ENCODE peak calls at places on chromosomes 4 and X, in four cellular contexts. D, J, F and Q are unnamed samples.

GRCh38 chrX:42952621-42953020 is 174.7 kb upstream of the PPP1R2C start:
- DNase-seq in D (no peak), J (no peak), F (no peak), Q (no peak)

GRCh38 chr4:171186700-171187099 is 626.5 kb upstream of the GALNTL6 start:
- DNase-seq in J (no peak), F (no peak), D (no peak), Q (no peak)

GRCh38 chr4:110878992-110879391 is 256.1 kb upstream of the PITX2 start:
- DNase-seq in D (no peak), F (no peak), J (no peak), Q (no peak)

GRCh38 chrX:2748815-2749188 is 3.0 kb upstream of the XG start:
- DNase-seq in J (no peak), F (no peak), D (no peak), Q (no peak)

GRCh38 chrX:97131886-97132285 is 248.2 kb downstream of the RPA4 start:
- DNase-seq in J (no peak), D (no peak), F (no peak), Q (no peak)

GRCh38 chr4:155025762-155026457 is 182.5 kb upstream of the NPY2R start:
- DNase-seq in F (peak), J (peak), D (no peak), Q (peak)

GRCh38 chr4:102836596-102836995 is 9.2 kb upstream of the UBE2D3 start:
- DNase-seq in D (no peak), J (no peak), F (no peak), Q (no peak)

GRCh38 chr4:174282836-174283506 is 496 bp downstream of the FBXO8 start:
- DNase-seq in F (peak), D (peak), J (peak), Q (peak)

GRCh38 chr4:88054229-88054628 is 46.8 kb downstream of the PKD2 start:
- DNase-seq in D (no peak), F (peak), J (no peak), Q (no peak)

GRCh38 chr4:72312032-72312650 is 256.9 kb downstream of the ADAMTS3 start:
- DNase-seq in F (peak), J (peak), D (peak), Q (peak)

GRCh38 chr4:82797591-82798081 is 960 bp downstream of the SCD5 start:
- DNase-seq in J (peak), F (peak), D (no peak), Q (peak)

GRCh38 chr4:73832651-73833237 is 3.7 kb upstream of the CXCL6 start:
- DNase-seq in J (no peak), F (peak), D (no peak), Q (no peak)

GRCh38 chrX:31988975-31989374 is 917.1 kb upstream of the FTHL17 start:
- DNase-seq in J (no peak), D (no peak), F (no peak), Q (no peak)

DNA sequence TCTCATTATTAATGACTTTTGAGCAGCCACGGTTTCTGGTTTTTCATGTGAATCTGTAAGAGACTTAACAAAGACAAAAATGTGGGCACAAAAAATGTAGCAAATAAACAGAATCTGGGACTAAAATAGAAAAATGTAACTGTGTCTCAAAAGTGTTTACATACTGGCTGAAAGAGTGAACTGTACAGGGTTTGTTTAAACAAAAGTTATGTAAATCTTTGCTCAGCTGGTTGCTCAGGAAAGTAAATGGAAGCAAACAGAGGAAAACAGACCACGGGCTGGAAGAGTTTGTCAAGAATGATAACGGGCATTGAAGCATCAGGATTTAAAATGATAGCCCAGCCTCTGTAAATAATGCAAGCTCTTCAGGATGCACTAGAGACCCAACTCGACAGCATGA is 921.8 kb upstream of the FTHL17 start:
- DNase-seq in D (no peak), J (no peak), F (no peak), Q (no peak)
- H3K27ac ChIP-seq in D (no peak), J (no peak), F (no peak), Q (no peak)

GRCh38 chr4:98434816-98435215 is 173.6 kb downstream of the RAP1GDS1 start:
- DNase-seq in J (no peak), D (no peak), F (no peak), Q (no peak)

GRCh38 chr4:98433608-98434198 is 172.5 kb downstream of the RAP1GDS1 start:
- DNase-seq in J (no peak), F (no peak), D (no peak), Q (no peak)

DNA sequence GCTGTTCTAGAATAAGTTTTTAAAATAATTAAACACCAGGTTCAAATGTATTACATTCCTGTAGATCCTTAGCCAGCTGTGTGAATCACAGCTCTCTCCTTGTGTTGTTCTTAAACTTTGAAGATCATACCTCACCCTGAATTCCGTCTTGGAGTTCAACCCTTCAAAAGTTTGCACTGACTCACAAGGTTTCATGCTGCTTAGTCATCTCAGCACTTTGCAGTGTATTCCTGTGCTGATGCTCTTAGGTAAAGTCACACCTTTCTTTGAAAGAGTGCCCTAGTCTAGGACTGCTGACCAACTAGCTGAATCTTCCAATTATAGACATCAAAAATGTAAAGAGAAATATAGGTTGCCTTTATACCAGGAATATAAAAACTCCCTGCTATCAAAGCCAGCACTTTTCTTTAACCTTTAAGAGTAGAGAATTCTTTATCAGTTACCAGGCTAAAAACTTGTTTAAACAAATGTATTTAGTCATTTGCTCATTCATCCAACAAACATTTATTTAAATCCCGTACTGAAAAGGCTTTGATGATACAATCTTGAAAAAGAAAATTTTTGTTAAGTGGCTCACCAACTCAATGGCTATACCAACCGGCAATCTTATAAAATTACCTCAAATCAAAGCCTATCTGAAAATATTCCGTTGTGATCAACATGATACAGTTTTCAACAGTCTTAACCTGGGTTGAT is 169.7 kb downstream of the RAP1GDS1 start:
- DNase-seq in J (peak), D (no peak), F (peak), Q (peak)
- H3K27ac ChIP-seq in J (no peak), D (no peak), F (peak), Q (no peak)

DNA sequence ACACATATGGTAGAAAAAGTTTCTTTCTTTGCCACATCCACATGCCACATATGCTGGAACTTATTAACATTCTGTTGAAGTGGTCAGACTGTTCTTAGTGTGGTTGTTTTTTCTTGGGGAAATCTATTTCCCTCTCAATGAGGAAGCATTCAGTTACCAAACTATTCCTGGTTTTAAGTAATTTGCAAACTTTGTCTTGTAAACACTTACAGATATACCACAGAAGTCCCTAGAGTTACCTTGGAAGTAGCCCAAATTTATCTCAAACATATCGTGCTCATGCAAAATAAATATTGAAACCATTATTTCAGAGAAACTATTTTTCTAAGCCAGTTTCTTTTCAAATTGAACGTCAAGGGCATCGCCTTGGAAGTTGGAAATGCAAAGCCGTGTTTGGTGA is 625.4 kb upstream of the INTU start:
- DNase-seq in F (no peak), J (no peak), D (no peak), Q (no peak)
- H3K27ac ChIP-seq in F (no peak), J (no peak), D (no peak), Q (no peak)

DNA sequence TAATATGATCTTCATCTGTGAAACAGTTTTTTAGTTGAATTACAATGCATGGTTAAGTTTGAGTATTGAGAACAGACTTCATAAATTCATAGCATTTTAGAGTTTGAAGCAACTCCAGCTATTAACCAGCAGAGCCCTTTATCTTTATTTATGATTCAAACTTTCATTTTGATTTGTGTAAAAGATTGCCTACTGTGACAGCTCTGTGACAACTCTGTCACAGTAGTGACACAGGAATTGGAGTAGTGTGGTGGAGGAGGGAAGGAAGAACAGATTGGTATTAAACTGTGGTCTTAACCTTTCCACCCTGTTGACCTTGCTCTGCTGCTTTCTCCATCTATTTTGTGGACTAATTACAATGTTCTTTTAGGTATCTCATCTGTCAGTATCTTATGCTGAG is 86.5 kb downstream of the PDLIM5 start:
- DNase-seq in D (no peak), F (no peak), J (no peak), Q (no peak)
- H3K27ac ChIP-seq in D (peak), F (no peak), J (no peak), Q (peak)

DNA sequence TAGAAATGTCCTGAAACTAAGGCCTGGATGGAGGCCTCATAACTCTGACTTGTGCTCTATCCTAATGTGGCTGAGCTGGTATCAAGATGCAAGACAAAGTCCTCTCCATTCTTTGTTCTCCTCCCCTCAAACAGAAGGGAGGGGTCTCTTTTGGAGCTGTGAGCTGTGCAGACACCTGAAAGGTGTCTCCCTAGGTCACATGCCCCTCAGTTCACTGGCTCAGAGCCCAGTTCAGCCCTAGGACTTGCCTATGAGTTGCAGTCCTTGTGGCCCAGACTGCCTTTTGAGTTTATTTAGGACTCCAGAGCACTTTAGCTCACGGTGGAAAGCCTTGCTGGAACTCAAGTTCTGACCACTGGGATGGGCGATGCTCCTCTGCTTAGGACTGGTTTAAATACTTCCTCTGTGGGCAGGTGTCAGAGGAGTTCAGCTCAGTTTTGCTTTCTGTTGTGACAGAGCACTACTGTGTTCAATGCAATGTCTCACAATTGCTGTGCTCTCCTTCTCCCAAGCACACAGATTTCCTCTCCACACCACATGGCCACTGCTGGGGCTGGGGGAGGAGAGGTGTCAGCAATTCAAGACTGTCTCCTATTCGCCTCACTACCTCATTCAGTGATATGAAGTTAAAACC is 84.8 kb upstream of the ZNF827 start:
- DNase-seq in J (no peak), F (no peak), D (no peak), Q (no peak)
- H3K27ac ChIP-seq in J (no peak), F (no peak), D (no peak), Q (no peak)

GRCh38 chr4:89110986-89111832 is at the start of gene TIGD2:
- DNase-seq in F (peak), D (peak), J (peak), Q (peak)
- H3K27ac ChIP-seq in F (peak), D (peak), J (peak), Q (peak)